ENCODE peak calls at places on chromosome 9, in six cellular contexts. D, U, T, L, V and F are unnamed samples. For H3K4me1, the result is how much of the 10 kb centered on the place peaks cover.

GRCh38 chr9:95880011-95880690 is 4.7 kb downstream of the ERCC6L2 start:
- DNase-seq in D (no peak), U (no peak), T (no peak), L (no peak), V (no peak), F (no peak)

GRCh38 chr9:130466537-130467217 is 21.9 kb downstream of the ASS1 start:
- DNase-seq in D (no peak), U (no peak), T (no peak), L (no peak), V (no peak), F (no peak)

GRCh38 chr9:21402387-21403247 is 6.3 kb upstream of the IFNA8 start:
- DNase-seq in D (no peak), U (no peak), T (no peak), L (no peak), V (no peak), F (no peak)

GRCh38 chr9:123642291-123643278 is 286.6 kb downstream of the CRB2 start:
- DNase-seq in D (peak), U (peak), T (no peak), L (peak), V (no peak), F (peak)

GRCh38 chr9:23769307-23769935 is 56.6 kb downstream of the ELAVL2 start:
- DNase-seq in D (no peak), U (no peak), T (no peak), L (no peak), V (no peak), F (no peak)

GRCh38 chr9:92680166-92681119 is 10.5 kb upstream of the IPPK start:
- DNase-seq in D (no peak), U (no peak), T (no peak), L (no peak), V (no peak), F (no peak)

GRCh38 chr9:93648181-93648580 is 71.8 kb downstream of the PHF2 start:
- DNase-seq in D (peak), U (peak), T (no peak), L (no peak), V (no peak), F (no peak)

GRCh38 chr9:125701351-125701750 is 5.7 kb downstream of the MAPKAP1 start:
- DNase-seq in D (no peak), U (no peak), T (no peak), L (no peak), V (no peak), F (no peak)

GRCh38 chr9:95333426-95333825 is 15.9 kb upstream of the FANCC start:
- DNase-seq in D (no peak), U (no peak), T (no peak), L (no peak), V (no peak), F (no peak)

GRCh38 chr9:13268469-13268868 is 11.0 kb downstream of the MPDZ start:
- DNase-seq in D (no peak), U (no peak), T (no peak), L (no peak), V (no peak), F (no peak)

GRCh38 chr9:136196465-136197371 is 8.2 kb downstream of the LHX3 start:
- DNase-seq in D (no peak), U (no peak), T (no peak), L (no peak), V (no peak), F (no peak)

GRCh38 chr9:125447202-125447802 is 185.7 kb downstream of the GAPVD1 start:
- DNase-seq in D (no peak), U (no peak), T (no peak), L (no peak), V (no peak), F (no peak)

GRCh38 chr9:83266618-83267543 is 203.9 kb upstream of the RASEF start:
- DNase-seq in D (no peak), U (peak), T (no peak), L (peak), V (no peak), F (peak)

GRCh38 chr9:131528886-131529505 is 2.1 kb downstream of the UCK1 start:
- DNase-seq in D (peak), U (no peak), T (no peak), L (no peak), V (no peak), F (no peak)

GRCh38 chr9:124357591-124358361 is 57.5 kb downstream of the PSMB7 start:
- DNase-seq in D (no peak), U (no peak), T (no peak), L (no peak), V (no peak), F (no peak)

GRCh38 chr9:93053781-93054331 is 4.6 kb upstream of the SUSD3 start:
- DNase-seq in D (no peak), U (no peak), T (no peak), L (no peak), V (no peak), F (no peak)

GRCh38 chr9:94011134-94011533 is 56.0 kb upstream of the BARX1 start:
- DNase-seq in D (no peak), U (no peak), T (no peak), L (peak), V (no peak), F (no peak)

GRCh38 chr9:73871636-73872035 is 625.5 kb upstream of the RORB start:
- DNase-seq in D (no peak), U (no peak), T (no peak), L (no peak), V (no peak), F (no peak)

GRCh38 chr9:98875536-98875935 is 68.1 kb downstream of the GALNT12 start:
- DNase-seq in D (no peak), U (no peak), T (no peak), L (peak), V (no peak), F (no peak)

GRCh38 chr9:20884985-20885593 is 146.4 kb downstream of the HACD4 start:
- DNase-seq in D (peak), U (peak), T (peak), L (peak), V (peak), F (peak)

GRCh38 chr9:136482046-136482792 is 621 bp downstream of the SEC16A start:
- DNase-seq in D (peak), U (no peak), T (no peak), L (peak), V (peak), F (no peak)

GRCh38 chr9:7970666-7971335 is 171.2 kb upstream of the DMAC1 start:
- DNase-seq in D (no peak), U (no peak), T (no peak), L (no peak), V (no peak), F (no peak)

GRCh38 chr9:134591082-134591571 is 50.5 kb upstream of the COL5A1 start:
- DNase-seq in D (no peak), U (no peak), T (no peak), L (no peak), V (no peak), F (no peak)

GRCh38 chr9:89006308-89006707 is 15.0 kb downstream of the S1PR3 start:
- DNase-seq in D (no peak), U (no peak), T (no peak), L (no peak), V (no peak), F (no peak)

GRCh38 chr9:89007568-89007967 is 16.3 kb downstream of the S1PR3 start:
- DNase-seq in D (no peak), U (no peak), T (no peak), L (no peak), V (no peak), F (no peak)

GRCh38 chr9:89008346-89009048 is 17.2 kb downstream of the S1PR3 start:
- DNase-seq in D (no peak), U (no peak), T (no peak), L (no peak), V (no peak), F (no peak)

GRCh38 chr9:89005323-89005722 is 14.1 kb downstream of the S1PR3 start:
- DNase-seq in D (no peak), U (no peak), T (no peak), L (no peak), V (no peak), F (no peak)

DNA sequence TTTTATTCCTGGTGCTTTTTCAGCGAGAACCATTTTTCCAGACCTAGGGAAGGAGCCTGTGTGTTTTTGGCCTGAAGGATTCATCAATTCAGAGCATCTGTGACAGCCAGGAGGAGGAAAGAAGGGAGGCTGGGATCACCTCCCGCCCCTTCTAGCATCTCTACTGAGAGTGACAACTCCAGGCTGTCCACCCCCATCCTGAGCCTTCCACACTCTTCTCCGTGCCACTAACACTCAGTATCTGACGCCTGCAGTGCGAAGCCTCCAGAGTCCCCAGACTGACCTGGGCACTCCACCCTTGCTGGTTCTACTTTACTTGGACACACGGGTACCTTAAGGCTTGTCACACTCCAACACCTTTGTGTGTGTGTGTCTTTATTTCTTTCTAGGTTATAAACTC is 15.8 kb downstream of the S1PR3 start:
- DNase-seq in D (no peak), U (no peak), T (no peak), L (no peak), V (no peak), F (no peak)
- H3K4me1 ChIP-seq in D (under half), U (under half), T (under half), L (under half), V (under half), F (under half)

DNA sequence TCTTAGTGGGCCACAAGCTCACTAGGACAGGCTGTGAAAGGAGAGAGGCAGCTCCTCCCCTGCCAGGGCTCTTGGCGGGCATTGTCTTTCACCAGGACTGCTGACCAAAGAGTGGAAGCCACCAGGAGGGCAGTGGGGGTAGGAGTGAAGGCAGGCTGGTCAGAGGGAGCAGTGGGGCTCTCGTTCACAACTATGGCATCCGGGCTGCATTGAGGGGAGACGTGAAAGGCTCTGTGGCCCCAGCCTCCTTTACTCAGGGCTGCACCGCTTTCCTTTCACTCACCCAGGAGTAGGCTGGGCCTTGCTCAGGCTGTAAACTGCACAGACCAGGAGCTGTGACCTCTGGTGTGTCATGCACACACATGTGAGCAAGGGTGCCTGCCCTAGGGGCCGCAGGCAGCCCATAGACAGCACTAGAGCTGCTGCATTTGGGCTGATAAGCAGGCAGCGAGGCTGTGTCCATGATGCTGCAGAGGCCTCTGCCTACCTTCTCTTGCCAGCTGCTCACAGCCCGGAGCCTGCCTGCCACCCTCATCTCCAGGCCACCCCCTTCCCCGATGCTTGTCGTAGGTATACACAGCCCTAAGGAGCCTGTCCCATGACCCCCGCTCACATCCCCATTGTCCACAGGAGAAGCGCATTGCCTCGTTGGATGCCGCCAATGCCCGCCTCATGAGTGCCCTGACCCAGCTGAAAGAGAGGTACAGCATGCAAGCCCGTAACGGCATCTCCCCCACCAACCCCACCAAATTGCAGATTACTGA is 130.4 kb downstream of the DAB2IP start:
- DNase-seq in D (no peak), U (no peak), T (no peak), L (peak), V (peak), F (no peak)
- TF ChIP-seq POLR2A in D (no peak), U (no peak), T (no peak), L (no peak), V (no peak), F (no peak)

DNA sequence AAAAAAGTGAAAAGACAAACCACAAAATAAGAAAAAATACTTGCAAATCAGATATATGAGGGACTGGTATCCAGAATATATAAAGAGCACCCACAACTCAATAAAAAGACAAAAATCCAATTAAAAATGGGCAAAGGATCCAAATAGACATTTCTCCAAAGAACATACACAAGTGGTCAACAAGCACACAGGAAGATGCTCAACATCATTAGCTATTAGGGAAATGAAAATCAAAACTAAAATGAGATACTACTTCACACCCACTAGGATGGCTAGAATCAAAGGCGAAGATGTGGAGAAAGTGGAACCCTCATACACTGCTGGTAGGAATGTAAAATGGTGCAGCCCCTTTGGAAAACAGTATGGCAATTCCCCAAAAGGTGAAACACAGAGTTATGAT is 21.1 kb upstream of the DPM2 start:
- DNase-seq in D (no peak), U (no peak), T (no peak), L (no peak), V (no peak), F (no peak)
- H3K4me1 ChIP-seq in D (half or more), U (under half), T (half or more), L (half or more), V (half or more), F (half or more)

DNA sequence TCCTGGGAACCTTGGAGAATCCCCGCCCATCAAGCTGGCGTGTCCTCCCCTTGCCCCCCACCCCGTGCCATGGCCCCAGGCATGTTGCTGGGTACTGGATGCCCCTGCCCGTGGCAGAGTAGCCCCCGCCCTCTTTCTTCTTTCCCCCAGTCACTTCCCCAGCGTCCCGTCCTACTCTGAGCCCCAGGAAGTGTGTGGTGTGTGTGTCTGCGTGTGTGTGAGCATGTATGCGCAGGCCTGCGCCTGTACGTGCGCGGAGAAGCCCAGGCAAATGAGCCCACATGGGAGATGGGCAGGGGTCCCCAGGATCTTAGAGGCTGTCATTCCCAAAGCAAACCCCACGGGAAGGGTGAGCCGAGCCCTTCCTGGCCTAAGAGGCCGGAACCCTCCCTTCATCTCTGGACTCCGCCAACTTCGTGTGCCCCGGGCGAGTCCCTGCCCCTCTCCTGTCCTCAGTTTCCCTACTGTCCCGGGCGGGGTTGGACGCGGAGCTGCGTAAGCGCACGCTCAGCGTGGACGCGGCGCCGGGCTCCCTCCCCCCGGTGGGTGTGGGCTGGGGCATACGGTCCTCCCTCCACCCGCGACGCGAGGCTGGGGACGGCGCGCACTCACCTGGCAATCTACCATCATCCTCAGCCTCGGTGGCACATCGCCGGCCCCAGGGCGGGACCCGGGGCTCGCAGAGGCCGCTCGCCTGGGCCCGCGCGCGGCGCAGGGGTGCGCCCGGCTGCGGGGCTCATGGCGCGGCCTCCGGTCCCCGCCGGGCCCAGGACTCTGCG is 15.2 kb downstream of the GBGT1 start:
- DNase-seq in D (peak), U (peak), T (no peak), L (peak), V (peak), F (peak)
- TF ChIP-seq POLR2A in D (no peak), U (no peak), T (no peak), L (peak), V (peak), F (no peak)

GRCh38 chr9:111914749-111915424 is 18.3 kb downstream of the UGCG start:
- DNase-seq in D (no peak), U (no peak), T (no peak), L (no peak), V (no peak), F (no peak)

GRCh38 chr9:111913159-111913558 is 16.5 kb downstream of the UGCG start:
- DNase-seq in D (no peak), U (no peak), T (no peak), L (no peak), V (no peak), F (no peak)

GRCh38 chr9:111910428-111910827 is 13.8 kb downstream of the UGCG start:
- DNase-seq in D (no peak), U (no peak), T (no peak), L (no peak), V (no peak), F (no peak)

GRCh38 chr9:111904889-111905288 is 8.3 kb downstream of the UGCG start:
- DNase-seq in D (no peak), U (no peak), T (no peak), L (no peak), V (no peak), F (no peak)

DNA sequence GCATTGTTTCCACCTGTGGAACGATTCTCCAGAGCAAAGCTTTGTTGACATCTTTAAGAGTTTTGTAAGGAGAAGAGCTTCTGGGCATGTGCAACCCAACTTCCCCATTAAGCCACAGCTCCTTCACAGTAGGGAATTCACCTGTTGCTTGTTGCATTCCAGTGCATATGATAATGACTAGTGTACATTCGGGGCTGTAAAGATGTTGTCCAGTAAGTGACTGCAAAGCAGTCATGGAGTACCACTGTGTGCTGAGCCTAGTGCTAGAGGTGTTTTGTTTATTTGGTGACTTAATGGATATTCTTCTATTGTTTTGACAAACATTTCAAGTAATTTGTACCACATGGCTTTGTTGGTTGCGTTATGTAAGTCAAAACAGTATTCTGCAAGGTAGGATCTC is 12.8 kb downstream of the UGCG start:
- DNase-seq in D (no peak), U (no peak), T (no peak), L (no peak), V (peak), F (no peak)
- H3K4me1 ChIP-seq in D (under half), U (under half), T (half or more), L (under half), V (under half), F (half or more)